ENCODE peak calls at places on chromosomes 13 and 19, in five cellular contexts. One of them, this sample, is unnamed.

GRCh38 chr13:25819856-25820530 is 231.8 kb downstream of the SHISA2 start:
- DNase-seq in astrocyte of the spinal cord: peak; percentile 62
- DNase-seq in left cardiac atrium: no peak
- DNase-seq in NCI-H2171 treated with DMSO at 0.1 percent for 48 hours: peak; percentile 33
- DNase-seq in AG08395: no peak
- DNase-seq in this sample: peak; percentile 19

GRCh38 chr19:2634960-2635359 is 67.5 kb downstream of the GNG7 start:
- DNase-seq in astrocyte of the spinal cord: no peak
- DNase-seq in left cardiac atrium: no peak
- DNase-seq in NCI-H2171 treated with DMSO at 0.1 percent for 48 hours: no peak
- DNase-seq in AG08395: no peak
- DNase-seq in this sample: no peak

GRCh38 chr13:74052402-74052928 is 81.7 kb downstream of the KLF12 start:
- DNase-seq in astrocyte of the spinal cord: no peak
- DNase-seq in left cardiac atrium: peak; percentile 45
- DNase-seq in NCI-H2171 treated with DMSO at 0.1 percent for 48 hours: no peak
- DNase-seq in AG08395: no peak
- DNase-seq in this sample: no peak

GRCh38 chr13:41938918-41939317 is 22.0 kb downstream of the VWA8 start:
- DNase-seq in astrocyte of the spinal cord: no peak
- DNase-seq in left cardiac atrium: no peak
- DNase-seq in NCI-H2171 treated with DMSO at 0.1 percent for 48 hours: no peak
- DNase-seq in AG08395: no peak
- DNase-seq in this sample: no peak

GRCh38 chr19:43809762-43810696 is 7.8 kb upstream of the LYPD5 start:
- DNase-seq in astrocyte of the spinal cord: peak; percentile 67
- DNase-seq in left cardiac atrium: no peak
- DNase-seq in NCI-H2171 treated with DMSO at 0.1 percent for 48 hours: peak; percentile 64
- DNase-seq in AG08395: peak; percentile 52
- DNase-seq in this sample: no peak

GRCh38 chr19:35608250-35608649 is 4.3 kb upstream of the HAUS5 start:
- DNase-seq in astrocyte of the spinal cord: no peak
- DNase-seq in left cardiac atrium: no peak
- DNase-seq in NCI-H2171 treated with DMSO at 0.1 percent for 48 hours: no peak
- DNase-seq in AG08395: no peak
- DNase-seq in this sample: no peak

GRCh38 chr13:108195146-108195545 is 20.2 kb downstream of the LIG4 start:
- DNase-seq in astrocyte of the spinal cord: no peak
- DNase-seq in left cardiac atrium: no peak
- DNase-seq in NCI-H2171 treated with DMSO at 0.1 percent for 48 hours: no peak
- DNase-seq in AG08395: no peak
- DNase-seq in this sample: no peak

GRCh38 chr13:59103004-59103768 is 1060.5 kb downstream of the DIAPH3 start:
- DNase-seq in astrocyte of the spinal cord: peak; percentile 71
- DNase-seq in left cardiac atrium: no peak
- DNase-seq in NCI-H2171 treated with DMSO at 0.1 percent for 48 hours: peak; percentile 99
- DNase-seq in AG08395: no peak
- DNase-seq in this sample: no peak

GRCh38 chr13:27678306-27679040 is 56.8 kb downstream of the POLR1D start:
- DNase-seq in astrocyte of the spinal cord: no peak
- DNase-seq in left cardiac atrium: no peak
- DNase-seq in NCI-H2171 treated with DMSO at 0.1 percent for 48 hours: no peak
- DNase-seq in AG08395: no peak
- DNase-seq in this sample: no peak

GRCh38 chr19:1271528-1272422 is 2.6 kb downstream of the CIRBP start:
- DNase-seq in astrocyte of the spinal cord: no peak
- DNase-seq in left cardiac atrium: no peak
- DNase-seq in NCI-H2171 treated with DMSO at 0.1 percent for 48 hours: no peak
- DNase-seq in AG08395: no peak
- DNase-seq in this sample: no peak

GRCh38 chr13:112065521-112065866 is 1.5 kb upstream of the SOX1 start:
- DNase-seq in astrocyte of the spinal cord: no peak
- DNase-seq in left cardiac atrium: no peak
- DNase-seq in NCI-H2171 treated with DMSO at 0.1 percent for 48 hours: no peak
- DNase-seq in AG08395: no peak
- DNase-seq in this sample: no peak

GRCh38 chr13:112995395-112996091 is 26.5 kb downstream of the MCF2L start:
- DNase-seq in astrocyte of the spinal cord: no peak
- DNase-seq in left cardiac atrium: no peak
- DNase-seq in NCI-H2171 treated with DMSO at 0.1 percent for 48 hours: no peak
- DNase-seq in AG08395: no peak
- DNase-seq in this sample: no peak

GRCh38 chr19:1264801-1265610 is 4.1 kb upstream of the CIRBP start:
- DNase-seq in astrocyte of the spinal cord: peak; percentile 84
- DNase-seq in left cardiac atrium: peak; percentile 84
- DNase-seq in NCI-H2171 treated with DMSO at 0.1 percent for 48 hours: no peak
- DNase-seq in AG08395: peak; percentile 85
- DNase-seq in this sample: no peak

GRCh38 chr19:7349961-7350711 is 1.4 kb downstream of the ARHGEF18 start:
- DNase-seq in astrocyte of the spinal cord: no peak
- DNase-seq in left cardiac atrium: no peak
- DNase-seq in NCI-H2171 treated with DMSO at 0.1 percent for 48 hours: no peak
- DNase-seq in AG08395: no peak
- DNase-seq in this sample: no peak

GRCh38 chr19:49590971-49591730 is at the start of gene PRR12:
- DNase-seq in astrocyte of the spinal cord: peak; percentile 67
- DNase-seq in left cardiac atrium: peak; percentile 68
- DNase-seq in NCI-H2171 treated with DMSO at 0.1 percent for 48 hours: peak; percentile 80
- DNase-seq in AG08395: peak; percentile 88
- DNase-seq in this sample: peak; percentile 68

GRCh38 chr19:7337380-7338194 is 11.2 kb upstream of the ARHGEF18 start:
- DNase-seq in astrocyte of the spinal cord: no peak
- DNase-seq in left cardiac atrium: no peak
- DNase-seq in NCI-H2171 treated with DMSO at 0.1 percent for 48 hours: no peak
- DNase-seq in AG08395: no peak
- DNase-seq in this sample: no peak

GRCh38 chr19:48874309-48875135 is 2.3 kb downstream of the PPP1R15A start:
- DNase-seq in astrocyte of the spinal cord: peak; percentile 47
- DNase-seq in left cardiac atrium: no peak
- DNase-seq in NCI-H2171 treated with DMSO at 0.1 percent for 48 hours: no peak
- DNase-seq in AG08395: peak; percentile 27
- DNase-seq in this sample: no peak

GRCh38 chr19:31338069-31338767 is 11.0 kb downstream of the TSHZ3 start:
- DNase-seq in astrocyte of the spinal cord: peak; percentile 73
- DNase-seq in left cardiac atrium: peak; percentile 66
- DNase-seq in NCI-H2171 treated with DMSO at 0.1 percent for 48 hours: no peak
- DNase-seq in AG08395: peak; percentile 52
- DNase-seq in this sample: no peak

GRCh38 chr13:94233401-94233800 is 246.1 kb downstream of the DCT start:
- DNase-seq in astrocyte of the spinal cord: peak; percentile 90
- DNase-seq in left cardiac atrium: peak; percentile 39
- DNase-seq in NCI-H2171 treated with DMSO at 0.1 percent for 48 hours: no peak
- DNase-seq in AG08395: peak; percentile 79
- DNase-seq in this sample: peak; percentile 49

GRCh38 chr13:41418027-41418426 is 39.3 kb upstream of the RGCC start:
- DNase-seq in astrocyte of the spinal cord: peak; percentile 72
- DNase-seq in left cardiac atrium: no peak
- DNase-seq in NCI-H2171 treated with DMSO at 0.1 percent for 48 hours: no peak
- DNase-seq in AG08395: peak; percentile 48
- DNase-seq in this sample: no peak

GRCh38 chr13:26255717-26256277 is 1.9 kb downstream of the CDK8 start:
- DNase-seq in astrocyte of the spinal cord: peak; percentile 10
- DNase-seq in left cardiac atrium: no peak
- DNase-seq in NCI-H2171 treated with DMSO at 0.1 percent for 48 hours: peak; percentile 29
- DNase-seq in AG08395: no peak
- DNase-seq in this sample: no peak

GRCh38 chr19:18708452-18709231 is 25.2 kb downstream of the CRTC1 start:
- DNase-seq in astrocyte of the spinal cord: no peak
- DNase-seq in left cardiac atrium: peak; percentile 46
- DNase-seq in NCI-H2171 treated with DMSO at 0.1 percent for 48 hours: no peak
- DNase-seq in AG08395: no peak
- DNase-seq in this sample: no peak

GRCh38 chr19:31772915-31773314 is 423.7 kb upstream of the TSHZ3 start:
- DNase-seq in astrocyte of the spinal cord: no peak
- DNase-seq in left cardiac atrium: no peak
- DNase-seq in NCI-H2171 treated with DMSO at 0.1 percent for 48 hours: no peak
- DNase-seq in AG08395: no peak
- DNase-seq in this sample: no peak